ENCODE peak calls at places on chromosomes 4 and X, in ten cellular contexts. U is COR-L47; F is activated CD4-positive, alpha-beta T cell treated with anti-CD3 and anti-CD28 coated beads, Interleukin-2, amount 10 ng/mL, durations not matched to agents 7 days and 5 days; W is fibroblast of the aortic adventitia; T is fibroblast of the conjunctiva; L is AG10803; J is stimulated activated naive CD4-positive, alpha-beta T cell treated with Interleukin-2 at 50 U/mL for 16 hours; Y is NCI-H774; B is naive thymus-derived CD8-positive, alpha-beta T cell; N is H4. P is an unnamed sample.

GRCh38 chrX:12610079-12610478 is 181.1 kb upstream of the PRPS2 start:
- DNase-seq in T (no peak), B (no peak), W (peak), F (no peak), Y (no peak), U (no peak), J (no peak), L (peak), N (peak), P (no peak)

GRCh38 chr4:40924096-40924792 is 174.5 kb downstream of the NSUN7 start:
- DNase-seq in B (peak), N (peak), F (peak), Y (no peak), U (peak), W (peak), L (peak), J (peak), T (no peak), P (peak)

GRCh38 chr4:25882226-25882625 is 19.4 kb upstream of the SEL1L3 start:
- DNase-seq in W (no peak), U (peak), T (no peak), N (no peak), J (no peak), B (no peak), F (no peak), L (no peak), Y (no peak), P (no peak)

GRCh38 chr4:152640058-152640921 is 39.5 kb downstream of the TMEM154 start:
- DNase-seq in T (no peak), Y (peak), N (no peak), L (peak), F (no peak), W (peak), J (no peak), U (peak), B (no peak), P (no peak)

GRCh38 chr4:25915359-25915716 is 1.3 kb downstream of the SMIM20 start:
- DNase-seq in N (no peak), J (no peak), L (peak), Y (no peak), B (no peak), T (no peak), U (no peak), F (no peak), W (peak), P (no peak)

GRCh38 chrX:11781734-11782370 is 23.8 kb downstream of the MSL3 start:
- DNase-seq in T (no peak), L (no peak), U (no peak), B (no peak), Y (no peak), J (no peak), F (no peak), N (no peak), W (no peak), P (no peak)

GRCh38 chrX:150063138-150063518 is 124.8 kb upstream of the EOLA2 start:
- DNase-seq in N (no peak), L (no peak), U (no peak), T (no peak), Y (no peak), B (no peak), F (no peak), W (no peak), J (no peak), P (no peak)

GRCh38 chr4:5870701-5871100 is 22.2 kb downstream of the CRMP1 start:
- DNase-seq in L (no peak), Y (no peak), F (no peak), N (no peak), J (no peak), T (no peak), W (no peak), U (no peak), B (no peak), P (no peak)

GRCh38 chr4:8916251-8916913 is 44.7 kb upstream of the HMX1 start:
- DNase-seq in U (no peak), Y (no peak), L (no peak), T (no peak), B (peak), N (peak), J (no peak), F (peak), W (no peak), P (peak)

GRCh38 chr4:8439168-8439567 is 1.4 kb downstream of the ACOX3 start:
- DNase-seq in F (no peak), U (no peak), B (no peak), T (no peak), W (peak), Y (no peak), J (no peak), N (peak), L (peak), P (no peak)

GRCh38 chrX:56764975-56765791 is 36.1 kb downstream of the NBDY start:
- DNase-seq in F (peak), Y (no peak), W (no peak), U (no peak), J (no peak), T (no peak), N (no peak), L (no peak), B (peak), P (peak)

GRCh38 chr4:159540501-159540900 is 437.6 kb downstream of the RAPGEF2 start:
- DNase-seq in J (no peak), B (no peak), U (no peak), T (no peak), L (no peak), W (no peak), Y (no peak), N (no peak), F (no peak), P (no peak)

GRCh38 chr4:87426865-87427517 is 4.6 kb downstream of the NUDT9 start:
- DNase-seq in T (no peak), W (no peak), F (no peak), J (no peak), B (no peak), Y (no peak), U (no peak), N (no peak), L (no peak), P (no peak)

GRCh38 chr4:167290684-167291083 is 56.4 kb upstream of the SPOCK3 start:
- DNase-seq in L (no peak), T (peak), J (no peak), W (peak), U (peak), B (no peak), F (no peak), N (peak), Y (no peak), P (no peak)

GRCh38 chr4:6986067-6986780 is 56.9 kb upstream of the TADA2B start:
- DNase-seq in W (peak), F (no peak), T (peak), U (no peak), Y (no peak), B (no peak), N (no peak), J (no peak), L (peak), P (no peak)

GRCh38 chrX:147803948-147804347 is 107.8 kb upstream of the FMR1 start:
- DNase-seq in T (no peak), W (no peak), Y (no peak), J (no peak), F (peak), N (peak), B (no peak), L (peak), U (no peak), P (peak)

GRCh38 chrX:120021927-120022326 is 55.6 kb downstream of the RHOXF2B start:
- DNase-seq in N (no peak), B (no peak), Y (no peak), T (no peak), L (no peak), F (no peak), J (no peak), U (no peak), W (no peak), P (no peak)

GRCh38 chrX:106862972-106863688 is 40.0 kb downstream of the RIPPLY1 start:
- DNase-seq in N (peak), T (no peak), J (no peak), U (no peak), W (no peak), Y (no peak), L (no peak), F (peak), B (no peak), P (peak)

GRCh38 chrX:71098302-71098701 is 2.7 kb downstream of the FOXO4 start:
- DNase-seq in B (peak), T (no peak), W (peak), N (peak), L (peak), J (peak), Y (no peak), U (peak), F (peak), P (peak)

GRCh38 chr4:54954656-54955388 is 170.6 kb downstream of the KDR start:
- DNase-seq in U (no peak), F (no peak), N (no peak), W (no peak), L (no peak), J (no peak), B (no peak), T (no peak), Y (no peak), P (no peak)

GRCh38 chr4:42497142-42497541 is 99.9 kb downstream of the SHISA3 start:
- DNase-seq in U (no peak), B (no peak), Y (no peak), T (no peak), J (no peak), N (no peak), L (no peak), W (no peak), F (no peak), P (no peak)

GRCh38 chrX:153981231-153981630 is 8.7 kb downstream of the TMEM187 start:
- DNase-seq in J (no peak), W (no peak), F (no peak), Y (no peak), N (no peak), B (no peak), L (no peak), U (no peak), T (no peak), P (no peak)

GRCh38 chrX:105635794-105636193 is 186.5 kb upstream of the NRK start:
- DNase-seq in F (no peak), B (no peak), N (no peak), Y (no peak), U (no peak), W (no peak), J (no peak), T (no peak), L (no peak), P (no peak)

GRCh38 chr4:73376962-73377361 is 27.1 kb upstream of the ALB start:
- DNase-seq in B (no peak), N (no peak), F (no peak), Y (no peak), W (no peak), T (no peak), J (no peak), U (no peak), L (no peak), P (no peak)

GRCh38 chrX:136626237-136626636 is 21.7 kb upstream of the CD40LG start:
- DNase-seq in Y (no peak), F (no peak), T (no peak), J (no peak), B (no peak), U (no peak), L (no peak), W (no peak), N (no peak), P (no peak)

GRCh38 chr4:16225996-16226815 is at the start of gene TAPT1:
- DNase-seq in N (peak), U (peak), F (peak), L (peak), J (peak), W (peak), B (peak), T (peak), Y (peak), P (peak)

GRCh38 chr4:7336067-7336569 is 98.6 kb downstream of the PSAPL1 start:
- DNase-seq in L (no peak), U (no peak), Y (no peak), F (no peak), B (no peak), N (no peak), J (no peak), T (no peak), W (no peak), P (no peak)

GRCh38 chr4:99856166-99856565 is 38.1 kb downstream of the LAMTOR3 start:
- DNase-seq in B (no peak), N (peak), Y (no peak), T (peak), U (no peak), J (peak), L (peak), F (peak), W (peak), P (no peak)

GRCh38 chrX:38859602-38860001 is 58.3 kb downstream of the MID1IP1 start:
- DNase-seq in N (peak), J (no peak), B (no peak), U (no peak), T (no peak), W (peak), F (no peak), L (peak), Y (no peak), P (no peak)

GRCh38 chr4:127656047-127656680 is 23.4 kb downstream of the INTU start:
- DNase-seq in Y (no peak), N (no peak), F (no peak), J (no peak), T (no peak), B (no peak), L (no peak), W (no peak), U (no peak), P (peak)

GRCh38 chr4:79141530-79141929 is 184.3 kb downstream of the NAA11 start:
- DNase-seq in L (peak), B (no peak), J (no peak), N (no peak), Y (no peak), T (no peak), W (peak), F (no peak), U (no peak), P (peak)

GRCh38 chrX:53188763-53189162 is 36.2 kb downstream of the KDM5C start:
- DNase-seq in J (peak), F (no peak), W (no peak), Y (no peak), B (no peak), L (no peak), U (no peak), N (no peak), T (no peak), P (no peak)

GRCh38 chr4:73068496-73069337 is 799 bp downstream of the COX18 start:
- DNase-seq in U (no peak), B (no peak), F (peak), N (no peak), J (no peak), Y (no peak), W (peak), T (no peak), L (peak), P (no peak)

GRCh38 chr4:31236635-31237173 is 516.5 kb downstream of the PCDH7 start:
- DNase-seq in B (no peak), Y (no peak), F (no peak), W (peak), J (no peak), N (no peak), L (no peak), T (no peak), U (no peak), P (no peak)

GRCh38 chrX:69568828-69569227 is 47.1 kb upstream of the EDA start:
- DNase-seq in N (no peak), B (no peak), F (no peak), L (no peak), Y (no peak), W (no peak), T (no peak), J (no peak), U (no peak), P (no peak)

GRCh38 chrX:19740744-19741143 is 146.7 kb downstream of the SH3KBP1 start:
- DNase-seq in U (no peak), F (no peak), T (no peak), N (no peak), Y (no peak), W (no peak), B (no peak), J (no peak), L (no peak), P (no peak)

GRCh38 chr4:5999830-6000365 is 18.3 kb downstream of the C4orf50 start:
- DNase-seq in W (no peak), T (no peak), F (no peak), U (no peak), Y (no peak), J (no peak), B (no peak), L (no peak), N (no peak), P (no peak)

GRCh38 chr4:5615496-5616075 is 92.8 kb downstream of the EVC2 start:
- DNase-seq in L (no peak), F (no peak), T (no peak), Y (no peak), B (no peak), N (no peak), J (no peak), U (no peak), W (no peak), P (no peak)

GRCh38 chr4:185955817-185956542 is 113.0 kb upstream of the TLR3 start:
- DNase-seq in J (no peak), N (no peak), Y (no peak), B (no peak), U (no peak), L (no peak), T (no peak), W (no peak), F (no peak), P (no peak)